ENCODE peak calls at places on chromosomes 2 and 18, in nine cellular contexts. G is ovary; D is endodermal cell; I is astrocyte; F is prostate gland; E is spleen; M is IMR-90; L is CD4-positive, alpha-beta memory T cell; U is neuronal stem cell. Y is an unnamed sample.

GRCh38 chr18:62772860-62773584 is 57.7 kb downstream of the PHLPP1 start:
- DNase-seq in G (no peak), D (no peak), I (no peak), F (no peak), E (no peak), M (no peak), L (no peak), U (no peak), Y (no peak)

GRCh38 chr18:48075707-48076093 is 145.2 kb upstream of the SMAD2 start:
- DNase-seq in G (no peak), D (no peak), I (no peak), F (peak; percentile 44), E (peak; percentile 25), M (no peak), L (no peak), U (no peak), Y (no peak)

GRCh38 chr2:68414862-68415261 is 49.8 kb downstream of the PLEK start:
- DNase-seq in G (no peak), D (peak; percentile 64), I (no peak), F (no peak), E (no peak), M (no peak), L (no peak), U (peak; percentile 6), Y (no peak)

GRCh38 chr2:13335862-13336535 is 619.3 kb downstream of the TRIB2 start:
- DNase-seq in G (no peak), D (no peak), I (no peak), F (no peak), E (no peak), M (no peak), L (no peak), U (no peak), Y (no peak)

GRCh38 chr18:69401475-69402218 is 959 bp downstream of the DOK6 start:
- DNase-seq in G (no peak), D (peak; percentile 65), I (peak; percentile 20), F (no peak), E (no peak), M (peak; percentile 8), L (no peak), U (peak; percentile 26), Y (no peak)

GRCh38 chr18:56199580-56200320 is 438.6 kb downstream of the TXNL1 start:
- DNase-seq in G (no peak), D (no peak), I (peak; percentile 23), F (no peak), E (no peak), M (no peak), L (no peak), U (no peak), Y (no peak)

GRCh38 chr2:157761520-157761919 is 114.6 kb downstream of the ACVR1 start:
- DNase-seq in G (no peak), D (no peak), I (peak; percentile 65), F (no peak), E (no peak), M (peak; percentile 59), L (no peak), U (no peak), Y (no peak)

GRCh38 chr2:12469053-12469625 is 247.6 kb upstream of the TRIB2 start:
- DNase-seq in G (no peak), D (no peak), I (no peak), F (no peak), E (no peak), M (peak; percentile 52), L (no peak), U (no peak), Y (no peak)

GRCh38 chr18:68507781-68508180 is 207.1 kb downstream of the TMX3 start:
- DNase-seq in G (no peak), D (no peak), I (peak; percentile 25), F (no peak), E (no peak), M (peak; percentile 57), L (no peak), U (no peak), Y (no peak)

GRCh38 chr2:238160206-238161129 is 1.7 kb downstream of the ERFE start:
- DNase-seq in G (no peak), D (peak; percentile 83), I (no peak), F (no peak), E (peak; percentile 78), M (peak; percentile 59), L (no peak), U (no peak), Y (no peak)

GRCh38 chr18:7116832-7117389 is 686 bp downstream of the LAMA1 start:
- DNase-seq in G (peak; percentile 10), D (peak; percentile 85), I (no peak), F (no peak), E (no peak), M (no peak), L (no peak), U (peak; percentile 56), Y (no peak)

GRCh38 chr2:31693882-31694281 is 113.1 kb upstream of the SRD5A2 start:
- DNase-seq in G (no peak), D (no peak), I (peak; percentile 13), F (no peak), E (no peak), M (no peak), L (no peak), U (no peak), Y (no peak)

GRCh38 chr2:31694444-31694843 is 113.7 kb upstream of the SRD5A2 start:
- DNase-seq in G (no peak), D (no peak), I (no peak), F (no peak), E (no peak), M (peak; percentile 8), L (no peak), U (no peak), Y (no peak)

GRCh38 chr2:31696068-31696467 is 115.3 kb upstream of the SRD5A2 start:
- DNase-seq in G (no peak), D (no peak), I (no peak), F (no peak), E (no peak), M (no peak), L (no peak), U (no peak), Y (no peak)
- H3K9me3 ChIP-seq in G (peaks cover 12% of the 10 kb centered on the region), D (peaks cover 76% of the 10 kb centered on the region), I (peaks cover 27% of the 10 kb centered on the region), F (peaks cover 11% of the 10 kb centered on the region), E (peaks cover 68% of the 10 kb centered on the region), M (peaks cover 16% of the 10 kb centered on the region), L (no peaks in the 10 kb centered on the region), U (peaks cover 24% of the 10 kb centered on the region), Y (peaks cover 22% of the 10 kb centered on the region)

GRCh38 chr2:218832081-218832480 is 478 bp upstream of the PRKAG3 start:
- DNase-seq in G (no peak), D (no peak), I (no peak), F (no peak), E (peak; percentile 14), M (no peak), L (no peak), U (no peak), Y (no peak)

GRCh38 chr2:218831378-218831990 is at the start of gene PRKAG3:
- DNase-seq in G (no peak), D (no peak), I (no peak), F (no peak), E (peak; percentile 54), M (no peak), L (no peak), U (no peak), Y (no peak)

GRCh38 chr2:218834685-218835084 is 3.1 kb upstream of the PRKAG3 start:
- DNase-seq in G (no peak), D (no peak), I (no peak), F (no peak), E (no peak), M (no peak), L (no peak), U (no peak), Y (no peak)

GRCh38 chr2:218832520-218832919 is 917 bp upstream of the PRKAG3 start:
- DNase-seq in G (no peak), D (no peak), I (no peak), F (no peak), E (peak; percentile 44), M (no peak), L (no peak), U (no peak), Y (no peak)

DNA sequence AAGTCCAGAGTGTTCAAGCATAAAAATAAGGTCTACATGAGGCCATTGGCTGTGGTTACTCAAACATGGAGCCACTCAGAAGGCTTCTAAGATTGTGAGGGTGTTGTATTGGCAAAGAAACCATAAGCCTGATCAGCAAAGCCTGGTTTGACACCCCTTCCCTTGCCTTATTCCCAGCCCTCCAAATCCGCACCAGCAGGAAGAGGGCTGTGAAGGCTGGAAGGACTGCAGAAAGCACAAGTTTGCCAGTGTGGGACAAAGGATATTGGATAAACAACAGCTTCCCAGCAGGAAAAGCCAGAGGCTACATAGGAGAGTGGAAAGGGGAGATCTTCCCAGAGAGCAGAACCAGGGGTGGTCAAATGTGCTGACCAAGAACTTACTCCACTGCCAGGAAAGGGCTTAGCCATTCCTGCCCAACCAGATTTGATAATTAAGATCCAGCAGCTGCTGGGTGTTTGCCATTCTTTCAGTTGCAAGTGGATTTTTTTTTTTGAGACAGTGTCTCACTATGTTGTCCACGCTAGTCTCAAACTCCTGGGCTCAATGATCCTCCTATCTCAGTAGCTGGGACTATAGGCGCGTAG is 1.5 kb upstream of the PRKAG3 start:
- DNase-seq in G (no peak), D (no peak), I (no peak), F (no peak), E (no peak), M (no peak), L (no peak), U (no peak), Y (no peak)
- H3K9me3 ChIP-seq in G (peaks cover 7% of the 10 kb centered on the region), D (no peaks in the 10 kb centered on the region), I (no peaks in the 10 kb centered on the region), F (no peaks in the 10 kb centered on the region), E (no peaks in the 10 kb centered on the region), M (peaks cover 2% of the 10 kb centered on the region), L (no peaks in the 10 kb centered on the region), U (peaks cover 7% of the 10 kb centered on the region), Y (no peaks in the 10 kb centered on the region)

GRCh38 chr2:1162246-1162645 is 211.6 kb downstream of the SNTG2 start:
- DNase-seq in G (no peak), D (no peak), I (no peak), F (no peak), E (no peak), M (no peak), L (no peak), U (no peak), Y (no peak)

GRCh38 chr2:1168856-1169255 is 218.2 kb downstream of the SNTG2 start:
- DNase-seq in G (no peak), D (peak; percentile 83), I (no peak), F (no peak), E (no peak), M (no peak), L (no peak), U (no peak), Y (no peak)

GRCh38 chr2:1157107-1157506 is 206.5 kb downstream of the SNTG2 start:
- DNase-seq in G (no peak), D (no peak), I (no peak), F (no peak), E (no peak), M (no peak), L (no peak), U (no peak), Y (no peak)

GRCh38 chr2:1159013-1159412 is 208.4 kb downstream of the SNTG2 start:
- DNase-seq in G (no peak), D (no peak), I (no peak), F (no peak), E (no peak), M (no peak), L (no peak), U (no peak), Y (no peak)

GRCh38 chr2:1162768-1163584 is 212.3 kb downstream of the SNTG2 start:
- DNase-seq in G (no peak), D (no peak), I (no peak), F (no peak), E (no peak), M (no peak), L (peak; percentile 16), U (no peak), Y (no peak)
- H3K9me3 ChIP-seq in G (no peaks in the 10 kb centered on the region), D (no peaks in the 10 kb centered on the region), I (peaks cover 13% of the 10 kb centered on the region), F (no peaks in the 10 kb centered on the region), E (no peaks in the 10 kb centered on the region), M (peaks cover 35% of the 10 kb centered on the region), L (no peaks in the 10 kb centered on the region), U (no peaks in the 10 kb centered on the region), Y (no peaks in the 10 kb centered on the region)

GRCh38 chr18:33900638-33901037 is 322.6 kb downstream of the ASXL3 start:
- DNase-seq in G (no peak), D (no peak), I (no peak), F (no peak), E (no peak), M (no peak), L (no peak), U (no peak), Y (no peak)
- H3K9me3 ChIP-seq in G (no peaks in the 10 kb centered on the region), D (peaks cover 67% of the 10 kb centered on the region), I (peaks cover 3% of the 10 kb centered on the region), F (no peaks in the 10 kb centered on the region), E (peaks cover 9% of the 10 kb centered on the region), M (no peaks in the 10 kb centered on the region), L (no peaks in the 10 kb centered on the region), U (peaks cover 20% of the 10 kb centered on the region), Y (peaks cover 7% of the 10 kb centered on the region)